ENCODE peak calls at places on chromosomes 4 and X, in nine cellular contexts. One of them, this sample, is unnamed.

GRCh38 chr4:8016527-8016926 is 76.9 kb upstream of the AFAP1 start:
- DNase-seq in uterus: no peak
- DNase-seq in Peyer's patch: no peak
- DNase-seq in heart left ventricle: no peak
- DNase-seq in GM23248: no peak
- DNase-seq in psoas muscle: no peak
- DNase-seq in cardiac muscle cell: peak
- DNase-seq in CD8-positive, alpha-beta T cell: no peak
- DNase-seq in colonic mucosa: no peak
- DNase-seq in this sample: peak

GRCh38 chr4:10045481-10045880 is 24.2 kb upstream of the SLC2A9 start:
- DNase-seq in uterus: no peak
- DNase-seq in Peyer's patch: no peak
- DNase-seq in heart left ventricle: no peak
- DNase-seq in GM23248: peak
- DNase-seq in psoas muscle: no peak
- DNase-seq in cardiac muscle cell: peak
- DNase-seq in CD8-positive, alpha-beta T cell: no peak
- DNase-seq in colonic mucosa: no peak
- DNase-seq in this sample: no peak

GRCh38 chr4:8171941-8172924 is 13.6 kb upstream of the ABLIM2 start:
- DNase-seq in uterus: no peak
- DNase-seq in Peyer's patch: peak
- DNase-seq in heart left ventricle: no peak
- DNase-seq in GM23248: no peak
- DNase-seq in psoas muscle: no peak
- DNase-seq in cardiac muscle cell: no peak
- DNase-seq in CD8-positive, alpha-beta T cell: no peak
- DNase-seq in colonic mucosa: no peak
- DNase-seq in this sample: no peak

GRCh38 chr4:152509595-152510209 is 26.2 kb downstream of the FBXW7 start:
- DNase-seq in uterus: no peak
- DNase-seq in Peyer's patch: no peak
- DNase-seq in heart left ventricle: no peak
- DNase-seq in GM23248: no peak
- DNase-seq in psoas muscle: no peak
- DNase-seq in cardiac muscle cell: no peak
- DNase-seq in CD8-positive, alpha-beta T cell: no peak
- DNase-seq in colonic mucosa: no peak
- DNase-seq in this sample: no peak

GRCh38 chr4:140135529-140136021 is 18.4 kb downstream of the MAML3 start:
- DNase-seq in uterus: peak
- DNase-seq in Peyer's patch: no peak
- DNase-seq in heart left ventricle: peak
- DNase-seq in GM23248: peak
- DNase-seq in psoas muscle: peak
- DNase-seq in cardiac muscle cell: peak
- DNase-seq in CD8-positive, alpha-beta T cell: no peak
- DNase-seq in colonic mucosa: no peak
- DNase-seq in this sample: peak

GRCh38 chrX:38636949-38637819 is 75.8 kb downstream of the TSPAN7 start:
- DNase-seq in uterus: peak
- DNase-seq in Peyer's patch: no peak
- DNase-seq in heart left ventricle: no peak
- DNase-seq in GM23248: no peak
- DNase-seq in psoas muscle: no peak
- DNase-seq in cardiac muscle cell: no peak
- DNase-seq in CD8-positive, alpha-beta T cell: no peak
- DNase-seq in colonic mucosa: no peak
- DNase-seq in this sample: no peak

GRCh38 chr4:142817442-142817841 is 28.7 kb downstream of the INPP4B start:
- DNase-seq in uterus: no peak
- DNase-seq in Peyer's patch: no peak
- DNase-seq in heart left ventricle: no peak
- DNase-seq in GM23248: peak
- DNase-seq in psoas muscle: peak
- DNase-seq in cardiac muscle cell: peak
- DNase-seq in CD8-positive, alpha-beta T cell: no peak
- DNase-seq in colonic mucosa: no peak
- DNase-seq in this sample: no peak

GRCh38 chr4:7513731-7514130 is 79.0 kb upstream of the PSAPL1 start:
- DNase-seq in uterus: no peak
- DNase-seq in Peyer's patch: no peak
- DNase-seq in heart left ventricle: no peak
- DNase-seq in GM23248: peak
- DNase-seq in psoas muscle: no peak
- DNase-seq in cardiac muscle cell: peak
- DNase-seq in CD8-positive, alpha-beta T cell: no peak
- DNase-seq in colonic mucosa: no peak
- DNase-seq in this sample: no peak

GRCh38 chr4:80112236-80112635 is 39.2 kb upstream of the ANTXR2 start:
- DNase-seq in uterus: peak
- DNase-seq in Peyer's patch: no peak
- DNase-seq in heart left ventricle: no peak
- DNase-seq in GM23248: peak
- DNase-seq in psoas muscle: peak
- DNase-seq in cardiac muscle cell: peak
- DNase-seq in CD8-positive, alpha-beta T cell: no peak
- DNase-seq in colonic mucosa: no peak
- DNase-seq in this sample: peak

GRCh38 chr4:35963969-35964515 is 280.3 kb downstream of the ARAP2 start:
- DNase-seq in uterus: no peak
- DNase-seq in Peyer's patch: no peak
- DNase-seq in heart left ventricle: no peak
- DNase-seq in GM23248: no peak
- DNase-seq in psoas muscle: no peak
- DNase-seq in cardiac muscle cell: no peak
- DNase-seq in CD8-positive, alpha-beta T cell: no peak
- DNase-seq in colonic mucosa: no peak
- DNase-seq in this sample: no peak

GRCh38 chr4:51843309-51844156 is 580 bp downstream of the DCUN1D4 start:
- DNase-seq in uterus: peak
- DNase-seq in Peyer's patch: peak
- DNase-seq in heart left ventricle: peak
- DNase-seq in GM23248: peak
- DNase-seq in psoas muscle: peak
- DNase-seq in cardiac muscle cell: peak
- DNase-seq in CD8-positive, alpha-beta T cell: peak
- DNase-seq in colonic mucosa: peak
- DNase-seq in this sample: peak

GRCh38 chr4:140305053-140305452 is 68.4 kb upstream of the SCOC start:
- DNase-seq in uterus: no peak
- DNase-seq in Peyer's patch: no peak
- DNase-seq in heart left ventricle: no peak
- DNase-seq in GM23248: no peak
- DNase-seq in psoas muscle: no peak
- DNase-seq in cardiac muscle cell: no peak
- DNase-seq in CD8-positive, alpha-beta T cell: no peak
- DNase-seq in colonic mucosa: no peak
- DNase-seq in this sample: no peak

GRCh38 chr4:159317203-159317602 is 214.3 kb downstream of the RAPGEF2 start:
- DNase-seq in uterus: no peak
- DNase-seq in Peyer's patch: no peak
- DNase-seq in heart left ventricle: no peak
- DNase-seq in GM23248: no peak
- DNase-seq in psoas muscle: no peak
- DNase-seq in cardiac muscle cell: no peak
- DNase-seq in CD8-positive, alpha-beta T cell: no peak
- DNase-seq in colonic mucosa: no peak
- DNase-seq in this sample: no peak
- H3K27ac ChIP-seq in uterus: no peak
- H3K27ac ChIP-seq in Peyer's patch: no peak
- H3K27ac ChIP-seq in heart left ventricle: no peak
- H3K27ac ChIP-seq in GM23248: no peak
- H3K27ac ChIP-seq in psoas muscle: no peak
- H3K27ac ChIP-seq in cardiac muscle cell: peak
- H3K27ac ChIP-seq in CD8-positive, alpha-beta T cell: no peak
- H3K27ac ChIP-seq in colonic mucosa: no peak
- H3K27ac ChIP-seq in this sample: no peak

GRCh38 chr4:183471960-183472708 is 27.7 kb downstream of the CDKN2AIP start:
- DNase-seq in uterus: peak
- DNase-seq in Peyer's patch: peak
- DNase-seq in heart left ventricle: peak
- DNase-seq in GM23248: peak
- DNase-seq in psoas muscle: peak
- DNase-seq in cardiac muscle cell: peak
- DNase-seq in CD8-positive, alpha-beta T cell: peak
- DNase-seq in colonic mucosa: peak
- DNase-seq in this sample: peak
- H3K4me3 ChIP-seq in uterus: no peak
- H3K4me3 ChIP-seq in Peyer's patch: no peak
- H3K4me3 ChIP-seq in heart left ventricle: peak
- H3K4me3 ChIP-seq in GM23248: no peak
- H3K4me3 ChIP-seq in psoas muscle: peak
- H3K4me3 ChIP-seq in cardiac muscle cell: no peak
- H3K4me3 ChIP-seq in CD8-positive, alpha-beta T cell: no peak
- H3K4me3 ChIP-seq in colonic mucosa: no peak
- H3K4me3 ChIP-seq in this sample: peak

GRCh38 chrX:20363003-20363674 is 96.4 kb upstream of the RPS6KA3 start:
- DNase-seq in uterus: no peak
- DNase-seq in Peyer's patch: no peak
- DNase-seq in heart left ventricle: no peak
- DNase-seq in GM23248: peak
- DNase-seq in psoas muscle: no peak
- DNase-seq in cardiac muscle cell: no peak
- DNase-seq in CD8-positive, alpha-beta T cell: no peak
- DNase-seq in colonic mucosa: no peak
- DNase-seq in this sample: no peak

GRCh38 chrX:20364238-20364637 is 97.5 kb upstream of the RPS6KA3 start:
- DNase-seq in uterus: no peak
- DNase-seq in Peyer's patch: no peak
- DNase-seq in heart left ventricle: no peak
- DNase-seq in GM23248: no peak
- DNase-seq in psoas muscle: no peak
- DNase-seq in cardiac muscle cell: no peak
- DNase-seq in CD8-positive, alpha-beta T cell: no peak
- DNase-seq in colonic mucosa: no peak
- DNase-seq in this sample: no peak

GRCh38 chrX:20362268-20363002 is 95.7 kb upstream of the RPS6KA3 start:
- DNase-seq in uterus: no peak
- DNase-seq in Peyer's patch: no peak
- DNase-seq in heart left ventricle: no peak
- DNase-seq in GM23248: peak
- DNase-seq in psoas muscle: no peak
- DNase-seq in cardiac muscle cell: peak
- DNase-seq in CD8-positive, alpha-beta T cell: no peak
- DNase-seq in colonic mucosa: no peak
- DNase-seq in this sample: no peak

GRCh38 chrX:20361081-20361889 is 94.6 kb upstream of the RPS6KA3 start:
- DNase-seq in uterus: no peak
- DNase-seq in Peyer's patch: no peak
- DNase-seq in heart left ventricle: no peak
- DNase-seq in GM23248: peak
- DNase-seq in psoas muscle: peak
- DNase-seq in cardiac muscle cell: peak
- DNase-seq in CD8-positive, alpha-beta T cell: no peak
- DNase-seq in colonic mucosa: no peak
- DNase-seq in this sample: no peak

GRCh38 chrX:20361890-20362262 is 95.2 kb upstream of the RPS6KA3 start:
- DNase-seq in uterus: no peak
- DNase-seq in Peyer's patch: no peak
- DNase-seq in heart left ventricle: no peak
- DNase-seq in GM23248: peak
- DNase-seq in psoas muscle: no peak
- DNase-seq in cardiac muscle cell: peak
- DNase-seq in CD8-positive, alpha-beta T cell: no peak
- DNase-seq in colonic mucosa: no peak
- DNase-seq in this sample: no peak
- H3K27ac ChIP-seq in uterus: no peak
- H3K27ac ChIP-seq in Peyer's patch: peak
- H3K27ac ChIP-seq in heart left ventricle: peak
- H3K27ac ChIP-seq in GM23248: peak
- H3K27ac ChIP-seq in psoas muscle: peak
- H3K27ac ChIP-seq in cardiac muscle cell: no peak
- H3K27ac ChIP-seq in CD8-positive, alpha-beta T cell: no peak
- H3K27ac ChIP-seq in colonic mucosa: peak
- H3K27ac ChIP-seq in this sample: peak

GRCh38 chr4:118969359-118969758 is 80.7 kb downstream of the SYNPO2 start:
- DNase-seq in uterus: peak
- DNase-seq in Peyer's patch: no peak
- DNase-seq in heart left ventricle: no peak
- DNase-seq in GM23248: peak
- DNase-seq in psoas muscle: peak
- DNase-seq in cardiac muscle cell: peak
- DNase-seq in CD8-positive, alpha-beta T cell: no peak
- DNase-seq in colonic mucosa: peak
- DNase-seq in this sample: peak
- H3K4me3 ChIP-seq in uterus: no peak
- H3K4me3 ChIP-seq in Peyer's patch: no peak
- H3K4me3 ChIP-seq in heart left ventricle: no peak
- H3K4me3 ChIP-seq in GM23248: no peak
- H3K4me3 ChIP-seq in psoas muscle: peak
- H3K4me3 ChIP-seq in cardiac muscle cell: no peak
- H3K4me3 ChIP-seq in CD8-positive, alpha-beta T cell: no peak
- H3K4me3 ChIP-seq in colonic mucosa: no peak
- H3K4me3 ChIP-seq in this sample: no peak

GRCh38 chrX:149628768-149629167 is 2.8 kb downstream of the TMEM185A start:
- DNase-seq in uterus: no peak
- DNase-seq in Peyer's patch: no peak
- DNase-seq in heart left ventricle: no peak
- DNase-seq in GM23248: no peak
- DNase-seq in psoas muscle: no peak
- DNase-seq in cardiac muscle cell: no peak
- DNase-seq in CD8-positive, alpha-beta T cell: no peak
- DNase-seq in colonic mucosa: no peak
- DNase-seq in this sample: no peak

GRCh38 chrX:149629730-149630387 is 1.7 kb downstream of the TMEM185A start:
- DNase-seq in uterus: no peak
- DNase-seq in Peyer's patch: no peak
- DNase-seq in heart left ventricle: no peak
- DNase-seq in GM23248: peak
- DNase-seq in psoas muscle: no peak
- DNase-seq in cardiac muscle cell: no peak
- DNase-seq in CD8-positive, alpha-beta T cell: no peak
- DNase-seq in colonic mucosa: no peak
- DNase-seq in this sample: no peak

GRCh38 chrX:149628280-149628679 is 3.3 kb downstream of the TMEM185A start:
- DNase-seq in uterus: no peak
- DNase-seq in Peyer's patch: no peak
- DNase-seq in heart left ventricle: no peak
- DNase-seq in GM23248: no peak
- DNase-seq in psoas muscle: no peak
- DNase-seq in cardiac muscle cell: no peak
- DNase-seq in CD8-positive, alpha-beta T cell: no peak
- DNase-seq in colonic mucosa: no peak
- DNase-seq in this sample: no peak

GRCh38 chrX:149631293-149632165 is at the start of gene TMEM185A:
- DNase-seq in uterus: peak
- DNase-seq in Peyer's patch: peak
- DNase-seq in heart left ventricle: peak
- DNase-seq in GM23248: peak
- DNase-seq in psoas muscle: peak
- DNase-seq in cardiac muscle cell: peak
- DNase-seq in CD8-positive, alpha-beta T cell: peak
- DNase-seq in colonic mucosa: peak
- DNase-seq in this sample: peak

GRCh38 chrX:149630681-149631292 is 805 bp downstream of the TMEM185A start:
- DNase-seq in uterus: no peak
- DNase-seq in Peyer's patch: no peak
- DNase-seq in heart left ventricle: no peak
- DNase-seq in GM23248: peak
- DNase-seq in psoas muscle: no peak
- DNase-seq in cardiac muscle cell: peak
- DNase-seq in CD8-positive, alpha-beta T cell: no peak
- DNase-seq in colonic mucosa: no peak
- DNase-seq in this sample: no peak
- H3K27ac ChIP-seq in uterus: peak
- H3K27ac ChIP-seq in Peyer's patch: peak
- H3K27ac ChIP-seq in heart left ventricle: peak
- H3K27ac ChIP-seq in GM23248: peak
- H3K27ac ChIP-seq in psoas muscle: peak
- H3K27ac ChIP-seq in cardiac muscle cell: peak
- H3K27ac ChIP-seq in CD8-positive, alpha-beta T cell: peak
- H3K27ac ChIP-seq in colonic mucosa: peak
- H3K27ac ChIP-seq in this sample: peak

GRCh38 chrX:1029494-1029893 is 183.0 kb downstream of the CRLF2 start:
- DNase-seq in uterus: no peak
- DNase-seq in Peyer's patch: no peak
- DNase-seq in heart left ventricle: no peak
- DNase-seq in GM23248: no peak
- DNase-seq in psoas muscle: no peak
- DNase-seq in cardiac muscle cell: no peak
- DNase-seq in CD8-positive, alpha-beta T cell: no peak
- DNase-seq in colonic mucosa: no peak
- DNase-seq in this sample: no peak
- H3K4me3 ChIP-seq in uterus: no peak
- H3K4me3 ChIP-seq in Peyer's patch: no peak
- H3K4me3 ChIP-seq in heart left ventricle: no peak
- H3K4me3 ChIP-seq in GM23248: no peak
- H3K4me3 ChIP-seq in psoas muscle: no peak
- H3K4me3 ChIP-seq in cardiac muscle cell: no peak
- H3K4me3 ChIP-seq in CD8-positive, alpha-beta T cell: no peak
- H3K4me3 ChIP-seq in colonic mucosa: no peak
- H3K4me3 ChIP-seq in this sample: no peak